ENCODE peak calls at places on chromosomes 3 and 15, in six cellular contexts. H is mesendoderm, Y is IMR-90, L is H1, A is H9, T is mesenchymal stem cell. C is an unnamed sample.

GRCh38 chr3:88149146-88149515 is 628 bp upstream of the C3orf38 start:
- DNase-seq in H (peak), Y (peak), L (no peak), A (no peak), T (no peak), C (no peak)

GRCh38 chr3:175477651-175478224 is 618.6 kb downstream of the NAALADL2 start:
- DNase-seq in H (no peak), Y (no peak), L (no peak), A (no peak), T (no peak), C (no peak)

GRCh38 chr3:127083778-127084355 is 101.0 kb downstream of the PLXNA1 start:
- DNase-seq in H (no peak), Y (no peak), L (no peak), A (no peak), T (no peak), C (no peak)

GRCh38 chr15:87154771-87155170 is 1075.1 kb downstream of the AGBL1 start:
- DNase-seq in H (no peak), Y (peak), L (no peak), A (no peak), T (peak), C (no peak)

GRCh38 chr3:138950006-138950644 is 3.1 kb downstream of the FOXL2NB start:
- DNase-seq in H (peak), Y (peak), L (no peak), A (peak), T (peak), C (no peak)

GRCh38 chr3:150000631-150001030 is 29.9 kb upstream of the PFN2 start:
- DNase-seq in H (no peak), Y (peak), L (no peak), A (no peak), T (no peak), C (no peak)

GRCh38 chr3:126070146-126070545 is 13.8 kb downstream of the SLC41A3 start:
- DNase-seq in H (no peak), Y (no peak), L (no peak), A (no peak), T (no peak), C (no peak)

GRCh38 chr3:181879926-181880325 is 168.2 kb downstream of the SOX2 start:
- DNase-seq in H (no peak), Y (no peak), L (no peak), A (no peak), T (no peak), C (no peak)

GRCh38 chr3:98521897-98522537 is 685 bp downstream of the CLDND1 start:
- DNase-seq in H (peak), Y (peak), L (no peak), A (no peak), T (peak), C (peak)

GRCh38 chr15:36877294-36877693 is 223.1 kb downstream of the MEIS2 start:
- DNase-seq in H (peak), Y (no peak), L (no peak), A (peak), T (no peak), C (no peak)

GRCh38 chr3:9862391-9863235 is 17.4 kb downstream of the CIDEC start:
- DNase-seq in H (peak), Y (no peak), L (no peak), A (peak), T (peak), C (peak)

GRCh38 chr3:134327594-134327975 is 46.7 kb downstream of the AMOTL2 start:
- DNase-seq in H (no peak), Y (peak), L (no peak), A (no peak), T (peak), C (no peak)

GRCh38 chr3:177358968-177359600 is 161.8 kb upstream of the TBL1XR1 start:
- DNase-seq in H (peak), Y (no peak), L (no peak), A (peak), T (peak), C (peak)

GRCh38 chr3:170759511-170760173 is 110.4 kb downstream of the RPL22L1 start:
- DNase-seq in H (no peak), Y (no peak), L (no peak), A (no peak), T (no peak), C (no peak)
- H2BK15ac ChIP-seq in H (no peak), Y (peak), L (no peak), A (no peak), T (no peak), C (no peak)

GRCh38 chr3:48299746-48300361 is 33.6 kb downstream of the SPINK8 start:
- DNase-seq in H (no peak), Y (no peak), L (no peak), A (no peak), T (no peak), C (no peak)

GRCh38 chr3:48301020-48301813 is 32.2 kb downstream of the SPINK8 start:
- DNase-seq in H (peak), Y (peak), L (peak), A (peak), T (peak), C (peak)

GRCh38 chr3:48303021-48303420 is 30.4 kb downstream of the SPINK8 start:
- DNase-seq in H (no peak), Y (no peak), L (no peak), A (no peak), T (no peak), C (no peak)

GRCh38 chr3:48305396-48305795 is 28.1 kb downstream of the SPINK8 start:
- DNase-seq in H (no peak), Y (no peak), L (no peak), A (no peak), T (no peak), C (no peak)

GRCh38 chr3:48301814-48302194 is 31.7 kb downstream of the SPINK8 start:
- DNase-seq in H (peak), Y (peak), L (no peak), A (no peak), T (no peak), C (peak)
- H3K18ac ChIP-seq in H (peak), Y (no peak), L (peak), A (peak), T (peak), C (peak)

GRCh38 chr3:142104763-142105162 is 44.6 kb downstream of the TFDP2 start:
- DNase-seq in H (no peak), Y (no peak), L (no peak), A (no peak), T (no peak), C (no peak)
- H3K9ac ChIP-seq in H (no peak), Y (no peak), L (no peak), A (no peak), T (no peak), C (no peak)

GRCh38 chr3:29488922-29489321 is 208.1 kb downstream of the RBMS3 start:
- DNase-seq in H (no peak), Y (peak), L (no peak), A (no peak), T (no peak), C (no peak)

GRCh38 chr3:29481969-29482767 is 201.3 kb downstream of the RBMS3 start:
- DNase-seq in H (no peak), Y (no peak), L (no peak), A (no peak), T (no peak), C (no peak)

GRCh38 chr3:29486917-29487316 is 206.0 kb downstream of the RBMS3 start:
- DNase-seq in H (no peak), Y (no peak), L (no peak), A (no peak), T (no peak), C (no peak)

GRCh38 chr3:29484633-29485032 is 203.8 kb downstream of the RBMS3 start:
- DNase-seq in H (no peak), Y (no peak), L (no peak), A (no peak), T (no peak), C (no peak)

GRCh38 chr3:29486087-29486486 is 205.2 kb downstream of the RBMS3 start:
- DNase-seq in H (peak), Y (peak), L (no peak), A (no peak), T (peak), C (no peak)
- H2BK15ac ChIP-seq in H (no peak), Y (no peak), L (no peak), A (no peak), T (no peak), C (no peak)

GRCh38 chr15:41416162-41416741 is 643 bp upstream of the RTF1 start:
- DNase-seq in H (peak), Y (no peak), L (no peak), A (peak), T (no peak), C (no peak)

GRCh38 chr15:41411441-41411840 is 5.5 kb upstream of the RTF1 start:
- DNase-seq in H (no peak), Y (no peak), L (no peak), A (no peak), T (no peak), C (no peak)

GRCh38 chr15:41417812-41418211 is 917 bp downstream of the RTF1 start:
- DNase-seq in H (no peak), Y (peak), L (no peak), A (no peak), T (no peak), C (peak)

GRCh38 chr15:41416742-41417417 is at the start of gene RTF1:
- DNase-seq in H (peak), Y (peak), L (peak), A (peak), T (peak), C (peak)

GRCh38 chr15:41417418-41417811 is 520 bp downstream of the RTF1 start:
- DNase-seq in H (peak), Y (peak), L (no peak), A (peak), T (peak), C (no peak)
- H3K18ac ChIP-seq in H (peak), Y (peak), L (no peak), A (peak), T (peak), C (peak)

DNA sequence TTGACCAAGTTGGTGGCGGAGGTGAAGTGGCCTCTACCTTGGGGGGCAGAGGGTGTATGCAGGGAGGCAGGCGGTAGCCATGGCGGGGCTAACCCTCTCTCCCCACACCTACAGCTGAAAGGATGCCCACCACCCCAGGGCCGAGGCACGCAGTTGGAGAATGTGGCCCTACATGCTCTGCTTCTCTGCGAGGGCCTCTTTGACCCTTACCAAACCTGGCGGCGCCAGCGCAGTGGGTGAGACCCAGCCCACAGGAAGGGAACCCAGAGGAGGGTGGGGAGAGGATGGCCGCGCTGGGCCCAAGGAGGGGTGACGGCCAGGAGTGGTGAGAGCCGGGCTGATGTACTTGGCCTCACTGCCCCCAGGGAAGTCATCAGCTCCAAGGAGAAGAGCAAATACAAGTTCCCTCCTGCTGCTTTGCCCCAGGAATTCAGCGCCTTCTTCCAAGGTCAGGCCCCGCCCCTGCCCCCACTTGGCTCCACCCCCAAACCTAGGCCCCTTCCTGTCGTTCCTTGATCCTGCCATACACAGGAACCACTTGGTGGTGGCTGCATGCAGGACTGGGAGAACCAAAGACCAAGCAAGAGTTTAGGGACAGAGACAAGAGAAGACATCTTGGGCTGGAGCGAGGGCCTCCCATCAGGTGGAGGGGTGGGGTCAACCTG is 9.8 kb downstream of the NBEAL2 start:
- DNase-seq in H (peak), Y (no peak), L (no peak), A (peak), T (no peak), C (no peak)
- H3K9ac ChIP-seq in H (no peak), Y (no peak), L (no peak), A (no peak), T (no peak), C (no peak)

GRCh38 chr3:50128001-50128400 is 27.1 kb upstream of the SEMA3F start:
- DNase-seq in H (no peak), Y (no peak), L (no peak), A (no peak), T (no peak), C (no peak)
- H2BK15ac ChIP-seq in H (no peak), Y (no peak), L (peak), A (no peak), T (no peak), C (peak)

DNA sequence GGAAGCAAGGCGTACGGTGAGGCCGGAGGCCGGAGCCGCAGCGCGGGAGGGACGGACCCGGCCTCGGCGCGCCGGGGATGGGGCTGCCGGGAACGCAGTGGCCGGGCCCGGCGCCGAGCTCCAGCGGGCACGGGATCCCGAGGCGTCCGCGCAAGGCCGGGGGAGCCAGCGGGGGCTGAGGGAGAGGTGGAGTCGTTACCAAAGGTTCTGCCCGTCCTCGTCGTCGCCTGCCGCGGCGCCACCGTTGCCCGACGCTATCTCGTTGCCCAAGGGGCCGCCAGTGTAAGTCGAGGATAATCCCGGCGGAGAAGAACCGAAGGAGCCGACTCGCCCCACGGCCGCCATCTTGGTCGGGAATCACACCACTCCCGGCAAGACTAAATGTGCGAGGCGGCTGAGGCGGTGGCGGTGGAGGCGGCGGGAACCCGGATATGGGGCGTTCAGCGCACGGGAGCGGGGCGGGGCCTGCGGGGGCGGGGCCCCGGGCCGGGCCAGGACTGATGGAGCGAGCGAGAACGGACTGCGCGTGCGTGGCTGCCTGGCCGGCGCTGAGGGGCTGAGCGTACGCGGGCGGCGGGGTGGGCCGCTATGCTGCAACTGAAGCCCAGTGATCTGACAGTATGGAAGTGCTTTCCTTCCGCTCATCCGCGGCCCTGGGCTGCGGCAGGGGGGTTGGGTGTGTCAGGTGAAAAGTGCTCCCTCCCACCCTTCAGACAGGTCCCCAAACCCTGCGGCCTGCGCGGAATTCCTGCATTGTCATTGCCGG is at the start of gene DYNC1LI1:
- DNase-seq in H (peak), Y (peak), L (peak), A (peak), T (peak), C (peak)
- H3K18ac ChIP-seq in H (peak), Y (peak), L (peak), A (peak), T (peak), C (peak)

GRCh38 chr3:25587094-25587493 is 77.6 kb downstream of the TOP2B start:
- DNase-seq in H (no peak), Y (no peak), L (no peak), A (no peak), T (peak), C (no peak)
- H3K9ac ChIP-seq in H (no peak), Y (no peak), L (no peak), A (no peak), T (no peak), C (no peak)

GRCh38 chr15:37907136-37907535 is 27.3 kb upstream of the TMCO5A start:
- DNase-seq in H (peak), Y (peak), L (no peak), A (no peak), T (peak), C (no peak)
- H2BK15ac ChIP-seq in H (no peak), Y (no peak), L (no peak), A (no peak), T (no peak), C (no peak)